ENCODE peak calls at places on chromosomes 12 and 14, in eight cellular contexts. Q, C, G, Z, I, S, A and U are unnamed samples.

GRCh38 chr12:12511021-12511783 is 51.5 kb downstream of the DUSP16 start:
- DNase-seq in Q (no peak), C (no peak), G (no peak), Z (no peak), I (peak), S (no peak), A (no peak), U (no peak)

GRCh38 chr12:104805186-104805585 is 152.9 kb downstream of the SLC41A2 start:
- DNase-seq in Q (no peak), C (no peak), G (no peak), Z (no peak), I (peak), S (peak), A (peak), U (no peak)

GRCh38 chr14:57182760-57183503 is 85.8 kb downstream of the EXOC5 start:
- DNase-seq in Q (peak), C (no peak), G (no peak), Z (no peak), I (peak), S (no peak), A (peak), U (no peak)

GRCh38 chr12:68939500-68939899 is 6.5 kb upstream of the CPM start:
- DNase-seq in Q (no peak), C (no peak), G (no peak), Z (no peak), I (peak), S (no peak), A (no peak), U (no peak)

GRCh38 chr12:5556033-5556614 is 124.2 kb downstream of the NTF3 start:
- DNase-seq in Q (peak), C (no peak), G (no peak), Z (no peak), I (no peak), S (no peak), A (no peak), U (no peak)

GRCh38 chr12:125065753-125066570 is 727 bp downstream of the AACS start:
- DNase-seq in Q (peak), C (no peak), G (no peak), Z (no peak), I (no peak), S (no peak), A (no peak), U (no peak)

GRCh38 chr12:52184813-52185212 is 7.0 kb downstream of the KRT80 start:
- DNase-seq in Q (no peak), C (no peak), G (no peak), Z (no peak), I (no peak), S (no peak), A (no peak), U (no peak)

GRCh38 chr12:119664642-119665041 is 3.3 kb upstream of the PRKAB1 start:
- DNase-seq in Q (no peak), C (no peak), G (no peak), Z (no peak), I (no peak), S (no peak), A (no peak), U (no peak)

GRCh38 chr12:13205809-13206559 is 9.5 kb downstream of the EMP1 start:
- DNase-seq in Q (no peak), C (no peak), G (no peak), Z (no peak), I (peak), S (peak), A (peak), U (peak)

GRCh38 chr14:100546051-100546443 is 41.2 kb downstream of the BEGAIN start:
- DNase-seq in Q (no peak), C (no peak), G (peak), Z (no peak), I (no peak), S (no peak), A (no peak), U (no peak)

GRCh38 chr14:35399083-35399807 is 5.3 kb downstream of the NFKBIA start:
- DNase-seq in Q (peak), C (no peak), G (no peak), Z (no peak), I (peak), S (no peak), A (no peak), U (no peak)

GRCh38 chr14:64636208-64636979 is 67.8 kb upstream of the PLEKHG3 start:
- DNase-seq in Q (peak), C (peak), G (peak), Z (peak), I (peak), S (peak), A (peak), U (peak)

GRCh38 chr12:16756833-16757552 is 151.0 kb upstream of the LMO3 start:
- DNase-seq in Q (no peak), C (no peak), G (no peak), Z (no peak), I (peak), S (no peak), A (no peak), U (no peak)

GRCh38 chr12:69779928-69780327 is 41.3 kb downstream of the RAB3IP start:
- DNase-seq in Q (peak), C (no peak), G (no peak), Z (no peak), I (peak), S (peak), A (peak), U (no peak)

GRCh38 chr12:46110220-46110700 is 119.9 kb upstream of the SCAF11 start:
- DNase-seq in Q (no peak), C (no peak), G (no peak), Z (peak), I (peak), S (no peak), A (no peak), U (no peak)

GRCh38 chr14:75905505-75905904 is 76.3 kb downstream of the TGFB3 start:
- DNase-seq in Q (no peak), C (no peak), G (peak), Z (peak), I (no peak), S (peak), A (no peak), U (no peak)

GRCh38 chr12:124829008-124829707 is 34.5 kb downstream of the SCARB1 start:
- DNase-seq in Q (no peak), C (no peak), G (no peak), Z (no peak), I (peak), S (peak), A (peak), U (peak)

GRCh38 chr12:111444706-111445310 is 39.1 kb downstream of the SH2B3 start:
- DNase-seq in Q (peak), C (peak), G (peak), Z (peak), I (no peak), S (no peak), A (no peak), U (no peak)

GRCh38 chr12:19739195-19739776 is 300.0 kb downstream of the AEBP2 start:
- DNase-seq in Q (peak), C (no peak), G (no peak), Z (peak), I (peak), S (peak), A (peak), U (peak)

GRCh38 chr14:103086771-103087342 is 2.8 kb downstream of the LBHD2 start:
- DNase-seq in Q (peak), C (no peak), G (peak), Z (no peak), I (no peak), S (no peak), A (no peak), U (no peak)

GRCh38 chr12:113978080-113978479 is 12.0 kb upstream of the RBM19 start:
- DNase-seq in Q (no peak), C (no peak), G (no peak), Z (no peak), I (no peak), S (no peak), A (no peak), U (no peak)

GRCh38 chr14:74954232-74954946 is 1.0 kb downstream of the PGF start:
- DNase-seq in Q (no peak), C (no peak), G (no peak), Z (peak), I (no peak), S (no peak), A (no peak), U (no peak)

GRCh38 chr14:62216121-62216520 is 453.9 kb downstream of the SNAPC1 start:
- DNase-seq in Q (no peak), C (no peak), G (no peak), Z (no peak), I (no peak), S (no peak), A (no peak), U (no peak)

GRCh38 chr14:52473557-52473956 is 78.7 kb downstream of the TXNDC16 start:
- DNase-seq in Q (no peak), C (no peak), G (no peak), Z (no peak), I (peak), S (no peak), A (peak), U (peak)

GRCh38 chr12:77830502-77830901 is at the start of gene NAV3:
- DNase-seq in Q (no peak), C (no peak), G (no peak), Z (no peak), I (no peak), S (no peak), A (no peak), U (no peak)

GRCh38 chr14:23153891-23154796 is 29.3 kb downstream of the SLC7A8 start:
- DNase-seq in Q (peak), C (no peak), G (peak), Z (peak), I (peak), S (peak), A (peak), U (peak)

GRCh38 chr14:69574954-69575295 is 254 bp upstream of the CCDC177 start:
- DNase-seq in Q (no peak), C (no peak), G (no peak), Z (no peak), I (no peak), S (no peak), A (no peak), U (no peak)
- TF ChIP-seq CTCF in Q (peak), C (peak), G (no peak), Z (no peak), I (no peak), S (no peak), A (peak), U (no peak)

GRCh38 chr14:34062353-34062973 is 111.6 kb upstream of the EGLN3 start:
- DNase-seq in Q (no peak), C (no peak), G (no peak), Z (no peak), I (no peak), S (no peak), A (no peak), U (no peak)

GRCh38 chr14:34059037-34059924 is 108.4 kb upstream of the EGLN3 start:
- DNase-seq in Q (no peak), C (no peak), G (no peak), Z (no peak), I (no peak), S (no peak), A (no peak), U (no peak)

GRCh38 chr14:34058510-34058909 is 107.6 kb upstream of the EGLN3 start:
- DNase-seq in Q (no peak), C (no peak), G (no peak), Z (no peak), I (no peak), S (no peak), A (no peak), U (no peak)

GRCh38 chr14:34060747-34061050 is 109.8 kb upstream of the EGLN3 start:
- DNase-seq in Q (no peak), C (no peak), G (no peak), Z (no peak), I (no peak), S (no peak), A (no peak), U (no peak)

DNA sequence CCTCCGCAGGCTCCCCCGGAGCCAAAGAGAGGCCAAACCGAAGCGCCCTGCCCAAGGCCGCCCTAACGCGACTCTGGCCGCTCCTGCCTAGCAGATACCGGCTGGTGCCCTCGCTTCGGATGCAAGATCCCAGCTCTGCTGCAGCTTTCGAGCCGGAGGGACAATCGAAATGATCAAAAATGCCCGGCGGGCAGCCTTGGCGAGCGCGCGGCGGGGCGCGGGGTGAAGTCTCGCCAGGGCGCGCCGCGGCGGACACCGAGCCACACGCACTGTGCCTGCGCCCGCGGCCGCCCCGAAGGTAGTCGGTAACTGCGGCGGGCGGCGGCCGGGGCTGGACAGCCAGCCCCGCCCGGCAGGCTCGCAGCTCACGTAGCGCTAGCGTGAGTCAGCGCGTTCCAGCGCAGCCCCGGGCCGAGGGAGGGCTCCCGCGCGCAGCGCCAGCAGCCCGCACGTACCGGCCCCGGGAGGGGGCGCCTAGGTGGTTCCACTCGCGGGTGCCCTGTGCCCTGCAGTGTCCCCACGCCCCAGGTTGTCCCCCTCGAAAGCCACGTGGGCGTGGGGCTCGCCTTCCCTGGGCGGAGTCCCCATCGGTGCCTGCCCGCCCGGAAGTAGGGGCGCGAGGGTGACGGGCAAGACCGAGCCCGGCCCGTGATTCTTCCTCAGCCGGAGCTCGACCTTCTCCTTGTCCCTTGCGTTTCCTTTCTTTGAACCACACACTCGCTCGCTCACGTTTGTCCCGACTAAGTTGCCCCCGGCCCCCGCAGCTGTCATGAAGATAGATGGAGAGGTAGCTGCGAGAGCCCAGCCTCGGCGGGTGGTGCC is 109.3 kb upstream of the EGLN3 start:
- DNase-seq in Q (peak), C (peak), G (peak), Z (peak), I (peak), S (peak), A (peak), U (no peak)
- TF ChIP-seq CTCF in Q (no peak), C (no peak), G (peak), Z (peak), I (peak), S (peak), A (peak), U (peak)

GRCh38 chr14:67438969-67439368 is 27.0 kb upstream of the PLEK2 start:
- DNase-seq in Q (no peak), C (no peak), G (no peak), Z (no peak), I (no peak), S (no peak), A (no peak), U (no peak)

GRCh38 chr14:67435603-67436002 is 23.6 kb upstream of the PLEK2 start:
- DNase-seq in Q (no peak), C (no peak), G (no peak), Z (no peak), I (no peak), S (no peak), A (no peak), U (no peak)

GRCh38 chr14:67440513-67440912 is 28.5 kb upstream of the PLEK2 start:
- DNase-seq in Q (no peak), C (no peak), G (no peak), Z (no peak), I (peak), S (no peak), A (no peak), U (no peak)

GRCh38 chr14:67432088-67432564 is 20.2 kb upstream of the PLEK2 start:
- DNase-seq in Q (no peak), C (no peak), G (no peak), Z (no peak), I (no peak), S (no peak), A (no peak), U (no peak)

GRCh38 chr14:67436006-67436866 is 24.3 kb upstream of the PLEK2 start:
- DNase-seq in Q (peak), C (no peak), G (no peak), Z (no peak), I (no peak), S (no peak), A (no peak), U (no peak)
- TF ChIP-seq CTCF in Q (peak), C (no peak), G (no peak), Z (peak), I (no peak), S (peak), A (no peak), U (no peak)

DNA sequence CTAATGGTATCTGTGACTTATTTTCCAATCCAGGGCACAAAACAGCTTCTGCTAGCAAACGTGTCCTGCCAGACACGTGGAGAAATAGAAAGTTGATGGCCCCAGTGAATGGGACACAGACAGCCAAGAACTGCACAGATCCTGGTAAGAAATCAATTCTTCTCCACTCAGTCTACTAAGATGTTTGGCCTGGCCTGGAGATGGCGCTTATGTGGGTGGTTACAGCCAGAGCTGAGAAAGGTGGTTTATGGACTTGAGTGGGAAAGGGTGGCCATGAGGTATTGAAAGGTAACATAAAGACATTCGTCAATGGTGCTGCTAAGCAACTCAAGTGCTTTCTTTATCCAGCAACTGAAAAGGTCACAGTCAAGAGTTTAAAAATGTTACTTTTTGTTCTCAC is 2.9 kb downstream of the SLC24A4 start:
- DNase-seq in Q (peak), C (no peak), G (no peak), Z (no peak), I (no peak), S (no peak), A (no peak), U (no peak)
- TF ChIP-seq CTCF in Q (peak), C (no peak), G (no peak), Z (no peak), I (peak), S (peak), A (peak), U (no peak)

GRCh38 chr12:106924458-106924857 is 31.2 kb upstream of the TMEM263 start:
- DNase-seq in Q (no peak), C (no peak), G (no peak), Z (no peak), I (no peak), S (no peak), A (no peak), U (no peak)

DNA sequence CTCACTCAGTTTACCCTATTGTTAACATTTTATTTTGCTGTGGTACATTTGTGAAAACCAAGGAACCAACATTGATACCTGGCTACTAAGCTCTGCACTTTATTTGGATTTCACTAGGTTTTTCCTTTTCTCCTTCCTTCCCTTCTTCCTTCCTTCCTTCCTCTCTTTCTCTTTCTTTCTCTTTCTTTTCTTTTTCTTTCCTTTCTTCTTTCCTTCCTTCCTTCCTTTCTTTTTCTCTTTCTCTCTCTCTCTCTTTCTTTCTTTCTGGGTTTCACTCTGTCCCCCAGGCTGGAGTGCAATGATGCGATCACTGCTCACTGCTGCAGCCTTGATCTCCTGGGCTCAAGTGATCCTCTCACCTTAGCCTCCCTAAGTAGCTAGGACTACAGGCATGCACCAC is 29.1 kb upstream of the TMEM263 start:
- DNase-seq in Q (no peak), C (no peak), G (no peak), Z (no peak), I (no peak), S (no peak), A (no peak), U (no peak)
- TF ChIP-seq CTCF in Q (no peak), C (no peak), G (no peak), Z (no peak), I (no peak), S (no peak), A (no peak), U (no peak)

GRCh38 chr12:62827042-62827441 is 107.9 kb downstream of the PPM1H start:
- DNase-seq in Q (peak), C (no peak), G (no peak), Z (no peak), I (no peak), S (no peak), A (no peak), U (no peak)
- TF ChIP-seq CTCF in Q (peak), C (no peak), G (no peak), Z (no peak), I (peak), S (peak), A (peak), U (no peak)